ENCODE peak calls at places on chromosomes 4 and X, in four cellular contexts. M is K562, A is GM12878, D is HepG2. I is an unnamed sample.

GRCh38 chrX:71536285-71536684 is 3.4 kb downstream of the OGT start:
- DNase-seq in M (no peak), D (no peak), A (no peak), I (no peak)

GRCh38 chr4:168917150-168917779 is 92.8 kb downstream of the CBR4 start:
- DNase-seq in D (peak; percentile 14), M (peak; percentile 37), A (no peak), I (peak; percentile 23)

GRCh38 chr4:23006756-23007155 is 314.0 kb downstream of the GBA3 start:
- DNase-seq in A (no peak), D (no peak), M (no peak), I (no peak)

GRCh38 chr4:140213736-140214135 is 59.8 kb upstream of the MAML3 start:
- DNase-seq in M (no peak), A (no peak), D (no peak), I (no peak)

GRCh38 chr4:147830987-147831386 is 99.1 kb downstream of the ARHGAP10 start:
- DNase-seq in M (no peak), D (no peak), A (no peak), I (no peak)

GRCh38 chr4:158750379-158750778 is 18.4 kb upstream of the FNIP2 start:
- DNase-seq in D (no peak), M (no peak), A (no peak), I (no peak)

GRCh38 chr4:6478546-6479220 is 6.3 kb upstream of the PPP2R2C start:
- DNase-seq in D (no peak), A (no peak), M (no peak), I (no peak)

GRCh38 chr4:37803348-37803973 is 23.0 kb upstream of the PGM2 start:
- DNase-seq in A (no peak), M (no peak), D (peak; percentile 57), I (no peak)

GRCh38 chr4:109179089-109179488 is 123.4 kb downstream of the COL25A1 start:
- DNase-seq in D (no peak), A (no peak), M (no peak), I (no peak)
- TF ChIP-seq FOXK2 in D (no peak), A (no peak), M (no peak), I (no peak)

DNA sequence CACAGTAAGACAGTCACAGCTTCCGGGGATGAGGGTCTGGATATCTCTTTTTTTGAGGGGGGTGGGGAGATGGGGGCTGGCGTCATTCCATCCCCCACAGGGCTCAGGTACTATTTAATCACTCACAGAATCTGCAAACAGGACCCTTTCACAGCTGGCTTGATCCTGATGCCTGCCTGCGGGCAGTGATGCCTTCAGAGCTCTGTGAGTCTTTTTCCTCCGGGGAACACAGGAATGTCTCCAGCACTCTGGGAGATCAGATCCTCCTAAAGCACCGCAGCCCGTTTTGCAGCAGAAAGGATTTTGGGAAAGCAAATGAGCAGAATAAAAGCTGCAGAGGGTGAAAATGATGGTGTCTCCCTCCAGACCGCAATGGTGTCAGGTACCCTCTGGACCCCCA is 13.2 kb upstream of the SHOX start:
- DNase-seq in D (no peak), A (no peak), M (no peak), I (no peak)
- TF ChIP-seq BHLHE40 in D (no peak), A (no peak), M (no peak), I (no peak)

DNA sequence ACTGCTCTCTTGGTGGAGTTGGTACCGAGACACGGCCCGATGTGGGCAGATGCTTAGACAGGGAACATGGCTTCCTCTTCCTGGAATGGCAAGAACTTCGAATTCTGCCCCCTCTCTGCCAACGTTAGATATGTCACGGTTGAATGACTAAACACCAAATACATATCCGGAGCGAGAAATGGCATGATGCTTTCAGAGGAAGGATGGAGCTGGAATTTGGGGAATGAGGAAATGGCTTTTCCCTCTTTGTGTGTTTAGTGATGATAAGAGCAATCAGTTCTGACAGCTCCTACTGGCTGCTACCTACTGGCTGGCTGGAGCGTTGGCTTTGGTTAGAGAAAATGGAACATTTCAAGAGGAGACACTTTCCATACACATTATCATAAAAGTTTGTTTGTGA is 140.0 kb downstream of the DHRSX start:
- DNase-seq in M (peak; percentile 17), A (no peak), D (peak; percentile 8), I (no peak)
- TF ChIP-seq FOXK2 in M (no peak), A (no peak), D (no peak), I (no peak)

DNA sequence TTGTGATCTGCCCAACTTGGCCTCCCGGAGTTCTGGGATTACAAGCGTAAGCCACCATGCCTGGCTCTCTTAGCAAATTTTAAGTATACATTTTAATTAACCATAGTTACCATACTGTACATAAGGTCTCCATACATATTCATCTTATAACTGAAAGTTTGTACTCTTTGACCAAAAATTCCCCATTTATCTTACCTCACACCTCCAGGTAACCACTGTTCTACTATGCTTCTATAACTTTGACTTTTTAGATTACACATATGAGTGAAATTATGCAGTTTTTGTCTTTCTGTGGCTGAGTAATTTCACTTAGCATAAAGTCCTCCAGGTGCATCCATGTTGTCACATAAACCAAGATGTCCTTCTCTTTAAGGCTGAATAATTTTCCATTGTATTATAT is 17.4 kb downstream of the C4orf51 start:
- DNase-seq in D (no peak), M (no peak), A (no peak), I (no peak)
- TF ChIP-seq BHLHE40 in D (no peak), M (no peak), A (no peak), I (no peak)

DNA sequence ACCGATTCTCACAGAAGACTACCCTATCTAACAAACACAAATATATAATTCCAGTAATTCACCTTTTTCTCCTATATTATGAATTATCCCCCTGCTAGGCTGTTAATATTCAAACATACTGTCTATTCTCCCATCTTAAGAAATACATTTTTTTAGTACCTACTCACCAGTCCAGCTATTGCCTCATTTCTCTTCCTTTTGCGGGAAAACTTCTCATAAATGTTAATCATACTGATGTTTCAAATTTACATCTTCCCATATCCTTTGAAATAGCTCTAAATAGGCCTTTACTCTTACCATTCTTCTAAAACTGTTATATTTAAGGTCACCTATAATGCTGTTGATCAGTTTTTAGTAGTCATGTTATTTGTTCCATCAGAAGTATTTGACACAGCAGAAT is 759.1 kb upstream of the SLIT2 start:
- DNase-seq in A (no peak), M (no peak), D (no peak), I (no peak)
- TF ChIP-seq FOXK2 in A (no peak), M (no peak), D (no peak), I (no peak)

DNA sequence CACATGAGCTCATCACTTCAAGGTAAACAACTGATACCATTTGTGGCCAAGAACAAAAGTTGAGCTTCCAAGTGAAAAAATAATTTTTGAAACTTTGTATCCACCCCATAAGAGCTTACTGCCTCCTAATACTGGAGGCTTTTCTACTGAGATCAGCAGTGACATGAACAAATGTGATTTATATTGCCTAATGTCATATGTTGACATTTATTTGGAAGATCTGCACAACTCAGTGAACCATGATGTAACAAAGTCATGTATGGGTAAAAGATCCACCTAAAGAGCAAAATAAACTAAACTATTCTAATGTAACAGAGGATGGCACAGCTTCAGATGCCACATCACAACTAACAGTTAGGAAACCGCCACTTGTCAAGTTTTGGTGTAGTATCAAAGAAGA is 65.8 kb downstream of the AFAP1 start:
- DNase-seq in D (no peak), A (no peak), M (no peak), I (no peak)
- TF ChIP-seq BHLHE40 in D (no peak), A (no peak), M (no peak), I (no peak)

DNA sequence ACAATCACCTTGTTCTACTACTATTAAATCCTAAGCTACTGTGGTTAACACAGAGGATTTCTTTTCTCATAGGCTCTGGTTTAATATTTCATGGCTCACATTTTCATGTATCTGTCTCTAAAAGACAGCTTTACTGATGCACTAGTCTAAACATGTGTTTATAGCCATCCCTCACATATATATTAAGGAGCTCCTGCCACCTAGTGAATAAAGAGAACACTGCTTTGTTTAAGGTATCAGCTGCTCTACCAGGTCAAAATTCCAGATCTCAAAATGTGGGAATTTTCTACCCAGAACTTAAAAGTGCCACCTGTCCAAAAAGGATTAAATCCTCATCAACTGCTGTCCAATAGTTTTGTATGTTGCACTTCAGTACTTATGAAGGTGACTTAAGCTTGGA is 188.5 kb upstream of the TEX13C start:
- DNase-seq in D (peak; percentile 2), M (no peak), A (no peak), I (peak; percentile 22)
- TF ChIP-seq FOXK2 in D (no peak), M (no peak), A (no peak), I (no peak)

DNA sequence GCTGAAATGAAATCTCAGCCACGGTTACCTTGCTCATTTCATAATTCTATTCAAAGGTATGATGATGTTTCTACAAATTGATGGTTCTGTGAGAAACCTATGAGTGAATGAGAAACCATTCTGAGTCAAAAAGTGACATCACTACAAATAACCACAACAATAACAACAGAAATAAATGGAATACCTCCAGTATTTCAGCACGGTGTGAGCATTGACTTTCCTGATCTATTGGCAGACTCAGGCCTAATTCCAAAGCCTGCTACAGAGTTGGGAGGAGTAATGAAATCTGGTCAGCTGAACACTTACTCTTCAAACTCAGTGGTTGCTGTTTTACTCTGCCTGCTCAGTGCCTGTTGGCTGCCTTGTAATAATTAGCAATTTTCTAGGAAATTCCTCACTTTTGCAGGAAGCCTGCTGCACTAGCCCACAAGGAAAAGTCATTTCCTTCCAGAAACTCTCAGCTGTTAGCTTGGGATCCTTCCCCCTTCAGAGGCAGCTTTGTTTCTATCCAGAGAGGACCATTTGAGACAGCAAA is 18.8 kb upstream of the SYNPO2 start:
- DNase-seq in D (no peak), M (no peak), A (no peak), I (no peak)
- TF ChIP-seq BHLHE40 in D (no peak), M (no peak), A (no peak), I (no peak)

I was measured in HEK293T.